ENCODE peak calls at places on chromosomes 1 and 21, in nine cellular contexts. C is mucosa of descending colon, Y is heart left ventricle, L is psoas muscle, I is neural progenitor cell, O is AG04449, X is mammary epithelial cell, R is cardiac fibroblast, E is GM23338. T is an unnamed sample.

GRCh38 chr1:156126701-156127534 is 12.4 kb downstream of the LMNA start:
- DNase-seq in C (peak; percentile 47), I (no peak), Y (peak; percentile 56), X (peak; percentile 95), L (peak; percentile 73), R (peak; percentile 93), E (no peak), O (peak; percentile 83), T (no peak)

GRCh38 chr21:46120301-46121285 is 22.7 kb downstream of the COL6A2 start:
- DNase-seq in C (no peak), E (no peak), O (no peak), L (peak; percentile 42), R (no peak), Y (peak; percentile 4), X (no peak), I (no peak), T (no peak)

GRCh38 chr1:151619489-151620093 is 7.7 kb downstream of the SNX27 start:
- DNase-seq in R (peak; percentile 59), X (peak; percentile 16), L (no peak), Y (no peak), E (no peak), O (no peak), I (no peak), C (no peak), T (no peak)

GRCh38 chr1:171441278-171441677 is 44.1 kb upstream of the PRRC2C start:
- DNase-seq in E (no peak), Y (no peak), I (no peak), O (no peak), L (no peak), X (peak; percentile 82), C (no peak), R (peak; percentile 88), T (no peak)

GRCh38 chr1:205069371-205070125 is 14.7 kb downstream of the TMEM81 start:
- DNase-seq in I (no peak), O (no peak), C (no peak), R (no peak), X (no peak), L (peak; percentile 52), Y (no peak), E (no peak), T (no peak)

GRCh38 chr1:210328032-210328745 is 513 bp upstream of the HHAT start:
- DNase-seq in I (no peak), X (no peak), E (peak; percentile 8), O (no peak), L (no peak), Y (peak; percentile 25), C (peak; percentile 34), R (no peak), T (no peak)

GRCh38 chr1:182599339-182599738 is 4.8 kb downstream of the RGS16 start:
- DNase-seq in E (peak; percentile 72), X (no peak), I (peak; percentile 60), L (no peak), R (no peak), Y (no peak), C (no peak), O (no peak), T (no peak)

GRCh38 chr1:211944733-211945500 is 90.4 kb downstream of the INTS7 start:
- DNase-seq in L (no peak), O (no peak), Y (no peak), R (peak; percentile 33), I (peak; percentile 65), X (peak; percentile 93), E (peak; percentile 70), C (peak; percentile 77), T (no peak)

GRCh38 chr1:94753171-94753972 is 66.8 kb upstream of the SLC44A3 start:
- DNase-seq in R (peak; percentile 49), I (no peak), O (no peak), E (no peak), C (no peak), X (no peak), Y (peak; percentile 59), L (no peak), T (no peak)

GRCh38 chr1:52070704-52071103 is 14.6 kb downstream of the BTF3L4 start:
- DNase-seq in X (no peak), I (no peak), L (no peak), R (no peak), Y (no peak), E (no peak), O (no peak), C (no peak), T (no peak)

GRCh38 chr1:99726818-99727217 is 39.6 kb downstream of the FRRS1 start:
- DNase-seq in X (no peak), Y (no peak), L (no peak), C (peak; percentile 42), E (no peak), O (no peak), I (no peak), R (no peak), T (no peak)

GRCh38 chr21:29233611-29234540 is 64.8 kb upstream of the BACH1 start:
- DNase-seq in Y (no peak), L (no peak), I (peak; percentile 26), O (no peak), R (no peak), C (no peak), E (no peak), X (peak; percentile 39), T (no peak)

GRCh38 chr1:2385606-2386280 is 5.6 kb downstream of the MORN1 start:
- DNase-seq in E (no peak), L (peak; percentile 31), Y (no peak), I (no peak), X (no peak), C (peak; percentile 2), O (no peak), R (no peak), T (no peak)

GRCh38 chr1:68975534-68975933 is 478.7 kb upstream of the DEPDC1 start:
- DNase-seq in X (peak; percentile 32), C (no peak), I (peak; percentile 73), Y (no peak), L (no peak), R (no peak), E (peak; percentile 80), O (no peak), T (no peak)

GRCh38 chr1:64006276-64007051 is 197.0 kb upstream of the UBE2U start:
- DNase-seq in E (no peak), R (peak; percentile 81), X (peak; percentile 75), C (no peak), I (no peak), Y (peak; percentile 10), L (no peak), O (no peak), T (peak; percentile 52)

GRCh38 chr1:47189844-47190562 is at the start of gene PDZK1IP1:
- DNase-seq in O (no peak), L (peak; percentile 95), C (peak; percentile 87), E (peak; percentile 46), I (peak; percentile 67), X (peak; percentile 83), Y (peak; percentile 48), R (peak; percentile 93), T (peak; percentile 58)

GRCh38 chr21:43921602-43921978 is 56.6 kb downstream of the AGPAT3 start:
- DNase-seq in O (no peak), L (no peak), E (peak; percentile 47), Y (no peak), C (no peak), X (no peak), R (no peak), I (peak; percentile 80), T (no peak)

GRCh38 chr1:39711359-39712340 is 20.4 kb upstream of the HPCAL4 start:
- DNase-seq in X (no peak), L (no peak), Y (no peak), R (peak; percentile 17), C (no peak), I (peak; percentile 53), O (no peak), E (peak; percentile 95), T (no peak)
- TF ChIP-seq CTCF in X (no peak), L (no peak), Y (no peak), R (no peak), C (no peak), I (peak; percentile 50), O (no peak), E (peak; percentile 31), T (no peak)

DNA sequence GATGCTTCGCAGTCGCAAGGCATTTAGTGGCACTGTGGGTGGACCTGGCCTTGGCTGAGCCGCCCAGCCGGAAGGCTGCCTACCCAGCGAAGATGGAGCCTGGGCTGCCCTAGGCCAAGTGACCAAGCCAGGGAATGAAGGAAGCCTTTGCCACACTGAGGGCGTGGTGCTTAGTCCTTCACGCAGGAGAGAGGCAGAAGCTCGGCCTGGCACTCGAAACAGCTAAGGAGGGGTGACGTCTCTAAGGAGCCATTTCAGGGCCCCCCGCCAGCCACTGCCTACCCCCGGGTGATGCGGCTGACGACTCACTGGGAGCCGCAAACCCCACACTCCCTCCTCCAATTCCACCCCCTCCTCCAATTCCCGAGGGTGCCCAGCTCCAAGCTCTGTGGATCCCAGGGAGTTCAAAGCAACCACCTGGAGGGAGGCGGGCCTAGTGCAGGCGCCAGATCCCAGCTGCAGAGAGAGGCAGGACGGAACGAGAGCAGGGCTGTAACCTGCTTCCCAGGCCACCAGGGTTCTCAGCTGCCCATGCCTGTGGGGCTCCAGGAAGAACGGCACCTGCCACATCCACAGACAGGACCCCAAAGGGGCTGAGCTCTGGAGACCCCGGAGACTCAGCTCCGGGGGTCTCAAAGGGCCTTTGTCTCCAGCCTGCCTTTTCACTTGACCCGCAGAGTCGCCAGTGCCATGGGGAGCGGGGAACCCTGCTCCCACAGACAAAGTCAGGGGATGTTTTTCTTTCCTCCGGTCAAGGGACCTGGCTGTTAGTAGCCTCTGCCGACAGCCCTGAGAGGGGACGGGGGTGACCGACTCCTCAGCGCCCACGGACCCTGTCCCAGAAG is 75.8 kb downstream of the ARHGEF16 start:
- DNase-seq in L (no peak), E (peak; percentile 68), R (no peak), I (peak; percentile 36), O (no peak), Y (no peak), X (peak; percentile 14), C (peak; percentile 39), T (no peak)
- H3K4me3 ChIP-seq in L (peak overlapping the region; percentile 71), E (peak overlapping the region; percentile 62), R (peak overlapping the region; percentile 56), I (peak overlapping the region; percentile 61), O (peak overlapping the region; percentile 57), Y (peak overlapping the region; percentile 85), X (peak overlapping the region; percentile 57), C (no peak overlapping the region), T (peak overlapping the region; percentile 53)

DNA sequence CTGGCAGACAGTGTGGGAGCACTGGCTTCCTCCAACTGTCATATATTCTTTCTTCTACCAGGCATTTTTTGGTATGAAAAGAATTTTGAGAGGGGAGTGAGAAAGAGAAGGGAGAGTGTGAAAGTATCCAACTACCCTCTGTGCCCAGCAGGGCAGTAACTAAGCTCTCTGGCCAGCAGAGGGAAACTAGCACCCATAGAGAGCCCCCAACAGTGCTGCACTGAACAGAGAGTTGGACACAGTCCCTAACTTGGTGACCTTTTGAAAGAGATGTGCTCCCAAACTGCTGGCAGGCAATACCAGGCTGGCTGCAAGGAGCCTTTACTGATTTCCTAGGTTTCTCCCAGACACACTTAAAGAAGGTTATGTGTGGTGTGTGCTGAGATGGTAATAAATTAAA is 118.8 kb upstream of the PBX1 start:
- DNase-seq in E (peak; percentile 56), Y (peak; percentile 48), C (peak; percentile 6), O (no peak), L (no peak), I (peak; percentile 49), X (no peak), R (peak; percentile 12), T (peak; percentile 31)
- TF ChIP-seq CTCF in E (peak; percentile 50), Y (peak; percentile 66), C (no peak), O (peak; percentile 40), L (peak; percentile 46), I (peak; percentile 44), X (peak; percentile 31), R (peak; percentile 39), T (peak; percentile 68)

DNA sequence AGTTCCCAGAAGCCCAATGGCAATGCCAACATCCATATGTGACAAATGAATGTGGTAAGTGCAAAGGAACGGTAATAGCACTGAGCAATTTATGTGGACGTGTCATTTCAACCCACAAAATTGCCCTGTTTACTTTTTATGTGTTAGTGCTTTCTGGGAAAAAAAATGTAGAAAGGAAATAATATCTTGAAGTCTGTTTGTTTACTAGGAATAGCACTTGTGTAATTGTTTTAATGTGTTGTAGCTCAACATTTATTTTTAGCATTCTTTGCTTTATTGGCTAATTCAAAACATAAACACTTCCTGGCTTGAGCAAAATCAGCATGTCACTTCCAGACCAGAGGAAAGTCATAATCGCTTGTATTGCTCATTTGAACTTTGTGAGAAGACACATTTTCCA is 224.8 kb upstream of the KCNK2 start:
- DNase-seq in C (no peak), E (no peak), X (no peak), I (no peak), L (no peak), Y (no peak), O (no peak), R (peak; percentile 12), T (no peak)
- H3K4me3 ChIP-seq in C (no peak overlapping the region), E (no peak overlapping the region), X (no peak overlapping the region), I (no peak overlapping the region), L (no peak overlapping the region), Y (no peak overlapping the region), O (no peak overlapping the region), R (no peak overlapping the region), T (no peak overlapping the region)